ENCODE peak calls at places on chromosomes 13 and 19, in nine cellular contexts. V is stimulated activated CD8-positive, alpha-beta memory T cell treated with anti-CD3 and anti-CD28 coated beads, Interleukin-2, amount 100 ng/mL, for 1 hour; P is uterus; N is non-pigmented ciliary epithelial cell; I is aorta; M is stimulated activated CD4-positive, alpha-beta T cell treated with anti-CD3 and anti-CD28 coated beads, Interleukin-15, amount 100 ng/mL, for 1 hour; L is osteocyte; J is NCI-H1092 treated with DMSO at 0.1 percent for 48 hours; W is lung. X is an unnamed sample.

GRCh38 chr13:97259787-97260641 is 37.9 kb downstream of the MBNL2 start:
- DNase-seq in I (no peak), N (no peak), J (no peak), W (no peak), P (no peak), M (no peak), L (no peak), V (no peak), X (no peak)

GRCh38 chr13:32323912-32324311 is 8.6 kb downstream of the BRCA2 start:
- DNase-seq in N (peak; percentile 58), V (no peak), L (no peak), J (no peak), W (no peak), M (no peak), I (no peak), P (no peak), X (peak; percentile 18)

GRCh38 chr13:79295906-79296564 is 110.0 kb downstream of the RBM26 start:
- DNase-seq in L (no peak), P (no peak), W (no peak), I (no peak), V (no peak), M (no peak), J (no peak), N (no peak), X (no peak)

GRCh38 chr19:18637644-18638630 is 1.1 kb downstream of the KLHL26 start:
- DNase-seq in L (no peak), N (no peak), M (no peak), V (no peak), W (peak; percentile 54), J (no peak), I (no peak), P (no peak), X (no peak)

GRCh38 chr13:91384891-91385290 is 13.5 kb upstream of the GPC5 start:
- DNase-seq in P (no peak), I (no peak), J (no peak), V (no peak), N (no peak), M (no peak), L (no peak), W (no peak), X (no peak)

GRCh38 chr19:19445911-19446361 is 40.5 kb downstream of the GATAD2A start:
- DNase-seq in M (no peak), N (no peak), V (no peak), L (no peak), I (no peak), W (no peak), J (no peak), P (no peak), X (no peak)

GRCh38 chr19:48417436-48417835 is 24.0 kb downstream of the GRIN2D start:
- DNase-seq in P (no peak), N (no peak), W (no peak), V (no peak), L (no peak), J (no peak), M (no peak), I (no peak), X (no peak)

GRCh38 chr19:40702337-40703012 is 12.0 kb upstream of the NUMBL start:
- DNase-seq in N (no peak), I (no peak), M (no peak), L (no peak), J (peak; percentile 3), V (no peak), P (peak; percentile 59), W (no peak), X (no peak)

GRCh38 chr13:80716610-80717081 is 375.7 kb upstream of the SPRY2 start:
- DNase-seq in P (no peak), I (peak; percentile 68), N (no peak), L (no peak), M (no peak), J (peak; percentile 76), W (peak; percentile 39), V (no peak), X (no peak)

GRCh38 chr19:1474011-1474764 is 4.8 kb downstream of the C19orf25 start:
- DNase-seq in I (no peak), J (no peak), P (no peak), V (no peak), L (no peak), W (no peak), M (no peak), N (no peak), X (no peak)

GRCh38 chr19:38388310-38389100 is at the start of gene SPRED3:
- DNase-seq in V (no peak), L (no peak), I (peak; percentile 87), P (peak; percentile 35), M (no peak), W (no peak), J (no peak), N (no peak), X (no peak)

GRCh38 chr13:44079413-44080205 is 199.9 kb downstream of the LACC1 start:
- DNase-seq in L (no peak), J (no peak), I (no peak), N (no peak), P (no peak), M (no peak), V (no peak), W (no peak), X (no peak)

GRCh38 chr13:97215325-97215724 is 6.8 kb upstream of the MBNL2 start:
- DNase-seq in M (no peak), V (no peak), I (no peak), J (no peak), P (no peak), W (no peak), L (no peak), N (no peak), X (no peak)

GRCh38 chr13:50535050-50535449 is 308.4 kb downstream of the DLEU7 start:
- DNase-seq in L (no peak), N (no peak), J (no peak), V (no peak), I (no peak), M (no peak), W (no peak), P (no peak), X (no peak)

GRCh38 chr13:91323349-91323748 is 24.1 kb upstream of the MIR17HG start:
- DNase-seq in L (no peak), N (no peak), M (no peak), W (no peak), J (no peak), P (no peak), V (no peak), I (no peak), X (no peak)

GRCh38 chr13:49985129-49985528 is 11.7 kb upstream of the TRIM13 start:
- DNase-seq in W (no peak), V (no peak), M (no peak), J (no peak), N (no peak), L (no peak), I (no peak), P (no peak), X (no peak)

GRCh38 chr19:6057651-6058365 is 52.5 kb downstream of the RFX2 start:
- DNase-seq in J (no peak), P (peak; percentile 30), V (no peak), M (no peak), N (no peak), I (peak; percentile 72), W (no peak), L (peak; percentile 62), X (no peak)

GRCh38 chr19:34867631-34868030 is 59.1 kb upstream of the ZNF30 start:
- DNase-seq in M (no peak), W (no peak), V (no peak), I (no peak), L (no peak), J (no peak), N (no peak), P (no peak), X (no peak)

GRCh38 chr13:79533781-79534400 is 52.9 kb downstream of the NDFIP2 start:
- DNase-seq in I (no peak), W (no peak), L (no peak), P (no peak), V (no peak), N (no peak), M (no peak), J (no peak), X (no peak)

GRCh38 chr19:17757125-17757524 is 5.8 kb downstream of the FCHO1 start:
- DNase-seq in I (peak; percentile 88), J (peak; percentile 89), P (peak; percentile 53), L (peak; percentile 90), M (no peak), W (no peak), V (no peak), N (no peak), X (peak; percentile 72)

GRCh38 chr19:39916236-39916635 is 18.2 kb downstream of the FCGBP start:
- DNase-seq in N (no peak), P (no peak), M (no peak), V (no peak), J (no peak), L (peak; percentile 77), I (no peak), W (peak; percentile 19), X (no peak)